ENCODE peak calls at places on chromosomes 2 and 18, in six cellular contexts. E is astrocyte of the spinal cord, H is A549, S is OCI-M1, Z is bronchial epithelial cell, I is EL. O is an unnamed sample.

GRCh38 chr2:37764739-37765138 is 93.3 kb upstream of the CDC42EP3 start:
- DNase-seq in H (no peak), E (no peak), I (peak), S (no peak), Z (no peak), O (no peak)

GRCh38 chr2:106975641-106976040 is 89.7 kb upstream of the ST6GAL2 start:
- DNase-seq in S (no peak), E (no peak), H (no peak), I (peak), Z (no peak), O (no peak)

GRCh38 chr2:200471324-200471848 is 38.5 kb downstream of the KCTD18 start:
- DNase-seq in Z (peak), S (peak), H (peak), E (no peak), I (peak), O (no peak)

GRCh38 chr2:131105950-131106801 is 1.0 kb downstream of the PLEKHB2 start:
- DNase-seq in Z (peak), S (peak), E (peak), I (peak), H (peak), O (no peak)

GRCh38 chr18:48139427-48140347 is 209.2 kb upstream of the SMAD2 start:
- DNase-seq in I (no peak), S (no peak), Z (no peak), H (no peak), E (no peak), O (no peak)

GRCh38 chr2:238488347-238488826 is 61.7 kb downstream of the ASB1 start:
- DNase-seq in H (no peak), I (no peak), E (no peak), S (no peak), Z (no peak), O (no peak)

GRCh38 chr2:200185575-200186103 is 120.9 kb upstream of the SPATS2L start:
- DNase-seq in H (no peak), I (no peak), S (no peak), E (no peak), Z (no peak), O (no peak)

GRCh38 chr2:25103287-25103871 is 61.5 kb downstream of the EFR3B start:
- DNase-seq in H (peak), I (peak), Z (peak), E (peak), S (no peak), O (no peak)

GRCh38 chr2:63064197-63064596 is 13.6 kb downstream of the OTX1 start:
- DNase-seq in S (no peak), Z (peak), H (no peak), I (no peak), E (no peak), O (no peak)

GRCh38 chr18:75926811-75927210 is 499.3 kb upstream of the SMIM21 start:
- DNase-seq in H (peak), S (no peak), I (no peak), Z (peak), E (peak), O (no peak)

GRCh38 chr2:95007822-95008221 is 17.7 kb upstream of the MAL start:
- DNase-seq in Z (no peak), E (no peak), S (no peak), I (no peak), H (no peak), O (no peak)

GRCh38 chr2:240963065-240963375 is 35.4 kb upstream of the SNED1 start:
- DNase-seq in I (no peak), Z (no peak), S (no peak), E (no peak), H (no peak), O (no peak)

GRCh38 chr2:64639691-64640090 is 14.0 kb downstream of the SERTAD2 start:
- DNase-seq in E (no peak), S (no peak), Z (no peak), H (no peak), I (no peak), O (no peak)

GRCh38 chr2:56523815-56524214 is 340.0 kb downstream of the CCDC85A start:
- DNase-seq in H (no peak), Z (peak), I (peak), E (no peak), S (no peak), O (no peak)

GRCh38 chr2:96929245-96929925 is 57.0 kb downstream of the FAM178B start:
- DNase-seq in E (no peak), S (no peak), Z (no peak), I (no peak), H (no peak), O (no peak)

GRCh38 chr18:42086288-42086687 is 131.3 kb downstream of the PIK3C3 start:
- DNase-seq in H (no peak), E (peak), Z (peak), S (peak), I (peak), O (no peak)